ENCODE peak calls at places on chromosomes 16 and 17, in five cellular contexts. G, R, O, B and E are unnamed samples.

GRCh38 chr17:80792373-80792781 is 199.3 kb upstream of the CHMP6 start:
- DNase-seq in O (no peak), G (no peak), R (peak; percentile 9), B (no peak), E (no peak)

GRCh38 chr16:47073223-47074155 is 70.3 kb downstream of the NETO2 start:
- DNase-seq in G (no peak), R (no peak), O (no peak), B (no peak), E (no peak)

GRCh38 chr17:17790673-17791464 is 45.9 kb downstream of the SREBF1 start:
- DNase-seq in R (no peak), B (no peak), O (no peak), G (no peak), E (no peak)

GRCh38 chr17:82008258-82008940 is 14.3 kb downstream of the CENPX start:
- DNase-seq in R (no peak), O (no peak), B (no peak), G (no peak), E (no peak)

GRCh38 chr17:6464446-6465041 is 20.3 kb downstream of the PIMREG start:
- DNase-seq in B (no peak), R (no peak), O (no peak), G (no peak), E (no peak)

GRCh38 chr16:89842471-89843408 is 14.5 kb downstream of the SPIRE2 start:
- DNase-seq in B (no peak), R (peak; percentile 97), O (peak; percentile 75), G (peak; percentile 51), E (no peak)

GRCh38 chr17:6893382-6894205 is 62.1 kb upstream of the TEKT1 start:
- DNase-seq in B (no peak), R (no peak), O (no peak), G (peak; percentile 49), E (no peak)

GRCh38 chr16:47045023-47045422 is 71.5 kb upstream of the DNAJA2 start:
- DNase-seq in O (no peak), G (no peak), B (no peak), R (peak; percentile 33), E (no peak)

GRCh38 chr17:79114455-79115301 is 40.1 kb downstream of the ENGASE start:
- DNase-seq in R (no peak), O (no peak), B (no peak), G (peak; percentile 83), E (no peak)

GRCh38 chr17:17358866-17359265 is 55.7 kb downstream of the NT5M start:
- DNase-seq in O (no peak), B (no peak), G (no peak), R (no peak), E (no peak)

GRCh38 chr17:71068351-71068750 is 899.0 kb downstream of the KCNJ2 start:
- DNase-seq in B (no peak), O (no peak), R (peak; percentile 53), G (no peak), E (no peak)

GRCh38 chr17:4523946-4524345 is 25.3 kb downstream of the SPNS2 start:
- DNase-seq in G (no peak), O (no peak), B (no peak), R (no peak), E (no peak)

GRCh38 chr17:40069751-40070643 is 7.2 kb downstream of the THRA start:
- DNase-seq in O (no peak), R (peak; percentile 51), G (peak; percentile 82), B (peak; percentile 55), E (no peak)

GRCh38 chr17:45857977-45858708 is 13.5 kb downstream of the SPPL2C start:
- DNase-seq in R (peak; percentile 18), B (no peak), G (no peak), O (peak; percentile 8), E (no peak)

GRCh38 chr17:63116967-63117366 is 150.9 kb downstream of the TANC2 start:
- DNase-seq in B (no peak), R (peak; percentile 91), G (no peak), O (peak; percentile 36), E (no peak)

GRCh38 chr16:65119905-65120341 is 1.9 kb downstream of the CDH11 start:
- DNase-seq in R (peak; percentile 87), O (peak; percentile 76), G (no peak), B (no peak), E (peak; percentile 55)

GRCh38 chr16:3643095-3643730 is 11.3 kb upstream of the DNASE1 start:
- DNase-seq in G (no peak), R (no peak), B (no peak), O (no peak), E (no peak)

GRCh38 chr16:73058221-73058615 is 10.3 kb upstream of the ZFHX3 start:
- DNase-seq in B (no peak), O (no peak), R (peak; percentile 36), G (peak; percentile 94), E (no peak)

GRCh38 chr16:73056383-73056782 is 8.5 kb upstream of the ZFHX3 start:
- DNase-seq in G (no peak), B (no peak), R (no peak), O (no peak), E (no peak)

GRCh38 chr16:73056911-73057310 is 9.0 kb upstream of the ZFHX3 start:
- DNase-seq in B (no peak), G (no peak), O (no peak), R (no peak), E (no peak)

GRCh38 chr16:73058616-73059409 is 10.9 kb upstream of the ZFHX3 start:
- DNase-seq in O (no peak), B (no peak), R (peak; percentile 66), G (peak; percentile 93), E (no peak)

DNA sequence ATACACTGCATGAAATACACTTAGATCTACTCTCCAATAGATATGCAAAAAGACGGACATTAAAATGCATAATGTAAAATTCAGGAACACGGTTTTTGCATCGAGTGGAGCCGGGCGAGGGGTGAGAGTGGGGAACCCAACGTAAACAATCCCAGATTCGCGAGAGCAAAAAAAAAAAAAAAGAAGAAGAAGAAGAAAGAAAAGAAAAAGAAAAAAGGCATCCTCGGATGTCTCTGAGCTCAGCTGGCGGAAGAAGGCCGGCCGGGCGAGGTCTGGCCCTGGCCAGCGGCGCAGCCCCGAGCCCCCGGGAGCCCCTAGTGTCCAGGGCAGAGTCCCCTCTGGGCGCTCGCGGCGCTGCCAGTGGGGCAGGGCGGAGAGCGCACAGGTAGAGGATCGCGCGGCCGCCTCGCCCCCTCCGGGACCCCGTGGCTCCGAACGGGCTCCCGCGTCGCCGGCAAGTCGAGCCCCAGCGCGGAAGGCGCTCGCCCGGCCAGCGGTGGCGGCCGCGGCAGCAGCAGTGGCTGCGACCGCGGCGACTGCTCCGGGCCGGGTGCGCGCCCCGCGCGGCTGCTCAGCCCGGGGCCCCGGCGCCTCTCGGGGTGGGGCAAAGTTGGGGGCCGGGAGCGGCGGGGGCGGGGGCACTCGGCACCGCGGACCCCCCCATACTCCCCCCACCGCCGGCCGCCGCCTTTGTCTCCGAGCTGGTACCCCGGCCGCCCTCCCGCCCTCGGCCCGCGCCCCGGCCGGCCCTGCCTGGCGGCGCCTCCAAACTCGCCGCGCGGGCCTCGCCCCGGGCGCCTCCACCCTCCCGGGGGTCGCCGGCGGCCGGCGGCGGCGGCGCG is 9.7 kb upstream of the ZFHX3 start:
- DNase-seq in R (peak; percentile 39), B (no peak), O (no peak), G (peak; percentile 89), E (no peak)
- TF ChIP-seq CTCF in R (no peak), B (peak; percentile 32), O (peak; percentile 35), G (peak; percentile 27), E (no peak)

DNA sequence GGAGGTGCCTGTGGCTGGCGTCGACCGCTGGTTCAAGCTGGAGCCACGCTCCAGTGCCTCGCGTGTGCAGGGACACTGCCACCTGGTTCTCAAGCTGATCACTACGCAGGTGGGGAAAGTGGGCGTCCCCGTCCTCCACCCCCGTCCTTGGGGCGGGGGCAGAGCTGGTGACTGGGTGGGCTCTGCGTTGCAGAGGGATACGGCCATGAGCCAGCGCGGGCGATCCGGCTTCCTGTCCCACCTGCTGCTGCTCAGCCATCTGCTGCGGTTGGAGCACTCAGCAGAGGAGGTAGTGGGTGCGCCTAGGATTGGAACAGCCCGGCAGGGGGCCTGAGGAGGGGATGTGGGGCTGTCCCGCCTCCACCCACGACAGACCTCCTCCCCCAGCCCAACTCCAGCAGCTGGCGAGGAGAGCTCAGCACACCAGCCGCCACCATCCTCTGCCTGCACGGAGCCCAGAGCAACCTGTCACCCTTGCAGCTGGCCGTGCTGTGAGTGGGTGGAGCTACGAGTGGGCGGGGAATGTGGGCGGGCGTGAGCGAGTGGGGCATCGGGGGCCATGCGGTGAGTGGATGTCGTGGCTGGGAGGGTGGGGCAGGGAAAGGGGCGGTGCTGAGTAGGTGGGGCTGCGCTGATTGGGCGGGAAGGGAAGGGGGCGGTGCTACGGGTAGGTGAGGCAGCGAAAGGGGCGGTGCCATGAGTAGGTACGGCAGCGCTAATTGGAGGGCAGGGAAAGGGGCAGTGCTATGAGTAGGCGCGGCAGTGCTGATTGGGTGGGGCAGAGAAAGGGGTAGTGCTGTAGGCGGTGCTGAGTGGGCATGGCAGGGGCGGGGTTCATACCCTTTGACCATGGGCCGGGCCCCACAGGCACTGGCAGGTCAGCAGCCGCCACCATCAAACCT is 8.9 kb downstream of the TSR3 start:
- DNase-seq in R (peak; percentile 72), G (peak; percentile 96), O (peak; percentile 13), B (peak; percentile 99), E (peak; percentile 12)
- TF ChIP-seq CTCF in R (no peak), G (no peak), O (no peak), B (no peak), E (no peak)

DNA sequence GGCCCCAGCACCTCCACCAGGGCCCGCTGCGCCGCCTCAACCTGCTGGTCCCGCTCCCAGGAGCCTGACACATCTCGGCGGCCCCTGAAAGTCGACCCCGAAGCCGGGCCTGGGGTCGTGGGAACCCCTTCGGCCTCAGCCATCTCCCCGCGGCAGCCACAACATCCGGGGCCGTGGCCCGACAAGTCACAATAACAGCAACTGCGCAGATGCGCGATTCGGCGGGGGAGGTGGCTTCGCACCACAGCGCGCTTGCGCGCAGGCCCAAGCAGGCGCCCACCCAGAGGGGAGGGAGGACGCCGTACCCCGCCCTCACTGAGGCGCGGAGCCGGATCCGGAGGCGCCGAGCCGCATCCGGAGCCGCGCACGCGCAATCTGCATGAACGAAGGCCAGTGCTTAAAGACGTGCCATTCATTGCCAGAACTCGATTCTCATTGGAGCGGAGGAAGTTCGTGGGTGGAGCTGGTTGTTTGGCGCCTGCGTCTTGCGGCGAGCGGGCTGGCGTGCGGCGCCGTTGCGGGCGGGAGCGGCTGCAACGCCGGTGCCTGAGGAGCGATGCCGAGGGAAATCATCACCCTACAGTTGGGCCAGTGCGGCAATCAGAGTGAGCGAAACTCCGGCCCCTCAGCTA is at the start of the genes RETREG3 and TUBG1:
- DNase-seq in O (peak; percentile 99), G (peak; percentile 99), R (peak; percentile 98), B (peak; percentile 99), E (peak; percentile 98)
- TF ChIP-seq CTCF in O (peak; percentile 53), G (no peak), R (peak; percentile 42), B (peak; percentile 24), E (no peak)

DNA sequence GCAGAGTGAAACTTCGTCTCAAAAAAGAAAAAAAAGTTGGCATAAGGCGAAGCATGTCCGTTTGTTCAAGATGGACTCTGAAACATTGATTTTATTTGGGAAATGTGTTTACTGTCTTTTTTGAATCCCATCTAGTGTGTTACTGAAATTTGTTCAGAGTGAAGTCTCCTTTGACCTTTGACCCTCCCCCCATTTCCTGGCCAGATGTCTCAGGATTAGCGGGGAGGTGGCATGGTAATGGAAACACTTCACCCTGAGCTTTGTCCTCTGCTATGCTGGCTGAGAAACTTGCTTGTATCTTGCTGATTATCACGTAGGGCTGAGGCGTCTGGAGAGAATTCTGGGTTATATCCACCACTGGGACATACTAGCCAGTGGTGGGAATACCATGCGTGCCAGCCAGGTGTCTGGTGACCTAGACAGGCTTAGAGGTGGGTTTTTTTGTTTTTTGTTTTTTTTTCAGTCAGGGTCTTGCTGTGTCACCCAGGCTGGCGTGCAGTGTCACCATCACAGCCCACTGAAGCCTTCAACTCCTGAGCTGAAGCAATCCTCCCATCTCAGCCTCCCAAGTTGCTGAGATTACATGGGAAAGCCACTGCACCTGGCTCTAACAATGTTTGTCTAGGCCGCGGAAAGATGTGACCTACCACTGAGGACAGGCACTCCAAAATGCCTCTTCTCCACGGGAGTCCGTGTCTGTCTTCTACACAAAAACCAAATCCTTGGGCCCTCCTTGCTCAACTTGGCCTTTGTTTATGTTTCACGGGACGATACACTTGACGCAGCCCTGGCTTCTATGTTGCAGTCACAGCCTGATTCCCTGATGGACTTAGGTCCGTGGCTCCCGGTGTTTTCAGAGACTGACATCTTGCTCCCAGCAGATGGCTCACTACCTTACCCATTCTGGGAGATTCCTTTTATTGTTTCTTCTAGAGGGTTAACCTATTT is 6.6 kb upstream of the GALK1 start:
- DNase-seq in B (peak; percentile 12), R (no peak), O (no peak), G (no peak), E (no peak)
- TF ChIP-seq CTCF in B (no peak), R (peak; percentile 10), O (peak; percentile 26), G (no peak), E (peak; percentile 3)